ENCODE peak calls at places on chromosomes 3 and 15, in four cellular contexts. D is A673, X is Daoy, F is germinal center. G is an unnamed sample.

GRCh38 chr3:46943237-46944187 is 33.0 kb downstream of the CCDC12 start:
- DNase-seq in D (no peak), F (no peak), X (peak), G (no peak)

GRCh38 chr3:194139085-194139976 is 3.4 kb downstream of the HES1 start:
- DNase-seq in X (peak), F (peak), D (peak), G (no peak)

GRCh38 chr3:134486577-134487041 is 752 bp downstream of the CEP63 start:
- DNase-seq in D (peak), F (peak), X (no peak), G (no peak)

GRCh38 chr3:58135712-58136543 is 74.8 kb downstream of the DNASE1L3 start:
- DNase-seq in F (no peak), D (no peak), X (no peak), G (no peak)

GRCh38 chr3:188698436-188698835 is 473.3 kb upstream of the TPRG1 start:
- DNase-seq in D (no peak), F (no peak), X (no peak), G (no peak)

GRCh38 chr3:131386429-131386926 is 4.9 kb downstream of the NUDT16 start:
- DNase-seq in X (no peak), D (no peak), F (no peak), G (no peak)

GRCh38 chr3:31043184-31043819 is 148.8 kb upstream of the GADL1 start:
- DNase-seq in X (no peak), D (peak), F (no peak), G (no peak)

GRCh38 chr15:31459011-31459748 is 132.5 kb downstream of the KLF13 start:
- DNase-seq in D (no peak), X (no peak), F (peak), G (peak)

GRCh38 chr15:88756926-88757325 is 46.3 kb upstream of the ACAN start:
- DNase-seq in D (no peak), X (no peak), F (no peak), G (no peak)

GRCh38 chr3:129503387-129504010 is 24.9 kb upstream of the RHO start:
- DNase-seq in X (peak), D (peak), F (no peak), G (no peak)

GRCh38 chr3:41330465-41330864 is 131.2 kb downstream of the CTNNB1 start:
- DNase-seq in D (no peak), F (no peak), X (peak), G (no peak)

GRCh38 chr3:159229161-159229560 is 427.3 kb downstream of the MFSD1 start:
- DNase-seq in F (no peak), X (no peak), D (no peak), G (no peak)

GRCh38 chr15:67303490-67304363 is 49.1 kb downstream of the IQCH start:
- DNase-seq in D (peak), X (peak), F (peak), G (peak)

GRCh38 chr3:182067423-182067822 is 355.7 kb downstream of the SOX2 start:
- DNase-seq in D (no peak), X (no peak), F (no peak), G (no peak)

GRCh38 chr15:66774001-66774814 is 72.2 kb downstream of the SMAD6 start:
- DNase-seq in D (peak), X (peak), F (peak), G (peak)

GRCh38 chr3:50166309-50167019 is 11.3 kb downstream of the SEMA3F start:
- DNase-seq in D (no peak), F (no peak), X (peak), G (no peak)

GRCh38 chr3:141349711-141350110 is 18.6 kb upstream of the ZBTB38 start:
- DNase-seq in F (no peak), X (no peak), D (no peak), G (no peak)

GRCh38 chr3:16056210-16056607 is 118.3 kb upstream of the GALNT15 start:
- DNase-seq in X (no peak), D (no peak), F (no peak), G (no peak)

GRCh38 chr15:44340410-44340809 is 51.9 kb downstream of the GOLM2 start:
- DNase-seq in F (no peak), D (peak), X (peak), G (no peak)

GRCh38 chr3:29275309-29275708 is 5.6 kb upstream of the RBMS3 start:
- DNase-seq in D (no peak), X (no peak), F (no peak), G (no peak)

GRCh38 chr15:63763476-63764123 is 70.1 kb downstream of the HERC1 start:
- DNase-seq in F (no peak), X (peak), D (no peak), G (peak)

GRCh38 chr3:113275876-113276580 is 64.7 kb downstream of the BOC start:
- DNase-seq in X (peak), D (peak), F (peak), G (peak)

GRCh38 chr3:22371592-22372291 is 620.7 kb upstream of the ZNF385D start:
- DNase-seq in D (no peak), F (no peak), X (no peak), G (peak)

GRCh38 chr3:167739190-167739589 is 3.7 kb downstream of the SERPINI1 start:
- DNase-seq in F (no peak), X (no peak), D (no peak), G (no peak)

GRCh38 chr15:89307046-89307587 is 27.5 kb downstream of the POLG start:
- DNase-seq in F (no peak), X (no peak), D (no peak), G (no peak)

GRCh38 chr15:67125589-67126502 is 60.4 kb downstream of the SMAD3 start:
- DNase-seq in X (peak), F (no peak), D (no peak), G (no peak)

GRCh38 chr3:55620361-55621025 is 133.4 kb upstream of the WNT5A start:
- DNase-seq in X (peak), F (no peak), D (peak), G (peak)

GRCh38 chr3:36944641-36945270 is at the start of gene TRANK1:
- DNase-seq in X (peak), F (peak), D (peak), G (peak)

GRCh38 chr3:141959921-141960554 is 83.6 kb downstream of the ATP1B3 start:
- DNase-seq in D (peak), X (peak), F (no peak), G (no peak)

GRCh38 chr15:58357529-58358476 is 74.0 kb upstream of the LIPC start:
- DNase-seq in X (no peak), D (no peak), F (no peak), G (no peak)

GRCh38 chr3:126913524-126913923 is 69.4 kb upstream of the PLXNA1 start:
- DNase-seq in X (peak), F (no peak), D (no peak), G (no peak)

GRCh38 chr3:150384517-150385212 is 23.4 kb upstream of the TSC22D2 start:
- DNase-seq in D (no peak), X (no peak), F (peak), G (peak)

GRCh38 chr15:84606653-84607120 is 5.9 kb downstream of the ZSCAN2 start:
- DNase-seq in D (no peak), X (no peak), F (no peak), G (no peak)